ENCODE peak calls at places on chromosomes 6 and 20, in four cellular contexts. D is PC-3, P is hepatocyte, F is A549. A is an unnamed sample.

GRCh38 chr6:138240476-138241245 is 22.4 kb upstream of the PBOV1 start:
- DNase-seq in D (no peak), F (no peak), P (no peak), A (peak)

GRCh38 chr6:106128981-106129761 is 43.0 kb downstream of the PRDM1 start:
- DNase-seq in P (peak), F (no peak), D (peak), A (peak)

GRCh38 chr20:12012241-12013222 is 94.8 kb downstream of the BTBD3 start:
- DNase-seq in P (peak), D (peak), F (peak), A (peak)

GRCh38 chr20:47993035-47993755 is 207.9 kb upstream of the SULF2 start:
- DNase-seq in D (no peak), F (no peak), P (peak), A (no peak)

GRCh38 chr20:57064836-57065235 is 201.6 kb downstream of the BMP7 start:
- DNase-seq in D (no peak), F (no peak), P (no peak), A (no peak)

GRCh38 chr20:3670511-3670910 is 7.3 kb upstream of the GFRA4 start:
- DNase-seq in F (no peak), P (no peak), D (peak), A (no peak)

GRCh38 chr6:22925920-22926587 is 356.7 kb downstream of the HDGFL1 start:
- DNase-seq in D (no peak), F (no peak), P (no peak), A (no peak)

GRCh38 chr20:62365814-62366369 is 1.2 kb downstream of the LAMA5 start:
- DNase-seq in F (peak), P (peak), D (peak), A (no peak)

GRCh38 chr6:71349395-71349794 is 60.8 kb downstream of the OGFRL1 start:
- DNase-seq in F (peak), D (peak), P (peak), A (peak)

GRCh38 chr6:109523478-109523877 is 40.5 kb upstream of the ZBTB24 start:
- DNase-seq in D (peak), P (no peak), F (no peak), A (peak)

GRCh38 chr6:51570168-51570921 is 517.1 kb downstream of the PKHD1 start:
- DNase-seq in P (peak), D (peak), F (no peak), A (no peak)

GRCh38 chr20:4081396-4081795 is 66.0 kb upstream of the RNF24 start:
- DNase-seq in F (no peak), P (no peak), D (no peak), A (no peak)

GRCh38 chr20:23445596-23446217 is 6.2 kb downstream of the CSTL1 start:
- DNase-seq in P (peak), D (peak), F (peak), A (peak)

GRCh38 chr6:135114355-135115145 is 59.9 kb upstream of the HBS1L start:
- DNase-seq in P (no peak), F (no peak), D (no peak), A (no peak)

GRCh38 chr6:70310063-70310694 is 7.3 kb upstream of the COL9A1 start:
- DNase-seq in D (peak), F (peak), P (peak), A (peak)

GRCh38 chr6:114153448-114153847 is 182.5 kb upstream of the HDAC2 start:
- DNase-seq in D (no peak), P (no peak), F (no peak), A (no peak)

GRCh38 chr6:139133272-139133671 is 1.6 kb upstream of the HECA start:
- DNase-seq in D (no peak), F (no peak), P (no peak), A (no peak)

GRCh38 chr6:145071836-145072235 is 663.5 kb downstream of the EPM2A start:
- DNase-seq in P (no peak), D (peak), F (no peak), A (peak)

GRCh38 chr20:51586005-51586440 is 43.5 kb upstream of the NFATC2 start:
- DNase-seq in F (peak), P (no peak), D (peak), A (peak)

GRCh38 chr20:45300961-45301360 is 5.7 kb upstream of the RBPJL start:
- DNase-seq in F (peak), D (peak), P (no peak), A (no peak)

GRCh38 chr20:3727333-3728035 is 5.0 kb upstream of the HSPA12B start:
- DNase-seq in F (no peak), P (no peak), D (peak), A (no peak)

GRCh38 chr20:17614812-17615644 is 45.2 kb downstream of the DSTN start:
- DNase-seq in P (no peak), F (no peak), D (no peak), A (no peak)

GRCh38 chr6:11213305-11214106 is 19.0 kb downstream of the NEDD9 start:
- DNase-seq in F (peak), D (no peak), P (no peak), A (no peak)

GRCh38 chr20:33871362-33871761 is 60.2 kb downstream of the CHMP4B start:
- DNase-seq in P (no peak), D (peak), F (no peak), A (no peak)

GRCh38 chr20:63297371-63297781 is 4.4 kb downstream of the COL20A1 start:
- DNase-seq in P (no peak), D (no peak), F (no peak), A (no peak)

GRCh38 chr6:158854214-158855101 is 35.3 kb upstream of the EZR start:
- DNase-seq in P (peak), F (no peak), D (peak), A (peak)

GRCh38 chr6:83952830-83953229 is 80.7 kb upstream of the MRAP2 start:
- DNase-seq in F (no peak), D (no peak), P (no peak), A (no peak)

GRCh38 chr6:41025966-41026365 is 13.1 kb downstream of the UNC5CL start:
- DNase-seq in F (no peak), D (no peak), P (no peak), A (no peak)

GRCh38 chr6:35725721-35726438 is 11.0 kb upstream of the ARMC12 start:
- DNase-seq in F (peak), D (no peak), P (peak), A (peak)

GRCh38 chr20:53748821-53749402 is 155.3 kb upstream of the ZNF217 start:
- DNase-seq in P (peak), D (peak), F (peak), A (peak)

GRCh38 chr6:41641352-41641925 is 3.2 kb downstream of the MDFI start:
- DNase-seq in P (no peak), F (no peak), D (no peak), A (no peak)

GRCh38 chr6:142693446-142693845 is 251.5 kb downstream of the HIVEP2 start:
- DNase-seq in F (no peak), D (peak), P (no peak), A (peak)

GRCh38 chr6:33668914-33669313 is 42.6 kb downstream of the UQCC2 start:
- DNase-seq in D (peak), P (peak), F (peak), A (no peak)

GRCh38 chr6:55180258-55180657 is 5.9 kb downstream of the HCRTR2 start:
- DNase-seq in P (no peak), F (no peak), D (no peak), A (no peak)

GRCh38 chr6:27209167-27209566 is 38.3 kb upstream of the PRSS16 start:
- DNase-seq in P (no peak), D (no peak), F (no peak), A (no peak)

GRCh38 chr6:27216874-27217273 is 30.6 kb upstream of the PRSS16 start:
- DNase-seq in D (no peak), P (no peak), F (no peak), A (no peak)

GRCh38 chr6:27214126-27214601 is 33.3 kb upstream of the PRSS16 start:
- DNase-seq in D (no peak), P (no peak), F (peak), A (no peak)

GRCh38 chr6:27209659-27210269 is 37.7 kb upstream of the PRSS16 start:
- DNase-seq in F (peak), D (no peak), P (no peak), A (no peak)

DNA sequence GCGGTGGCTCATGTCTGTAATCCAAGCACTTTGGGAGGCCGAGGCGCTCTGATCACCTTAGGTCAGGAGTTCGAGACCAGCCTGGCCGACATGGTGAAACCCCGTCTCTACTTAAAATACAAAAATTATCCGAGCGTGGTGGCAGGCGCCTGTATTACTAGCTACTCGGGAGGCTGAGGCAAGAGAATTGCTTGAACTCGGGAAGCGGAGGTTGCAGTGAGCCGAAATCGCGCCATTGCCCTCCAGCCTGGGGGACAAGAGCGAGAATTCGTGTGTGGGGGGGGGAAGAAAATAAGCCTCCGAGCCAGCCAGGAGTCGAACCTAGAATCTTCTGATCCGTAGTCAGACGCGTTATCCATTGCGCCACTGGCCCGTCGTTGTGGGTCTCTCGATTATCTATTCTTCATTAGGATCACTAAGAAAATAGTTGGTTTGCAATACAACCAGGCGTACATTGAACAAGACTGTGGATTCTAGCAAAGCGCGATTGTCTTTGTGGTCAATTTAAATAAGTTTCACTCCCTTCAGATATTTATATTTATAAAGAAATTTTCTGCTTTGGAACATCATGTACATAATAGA is 33.9 kb upstream of the PRSS16 start:
- DNase-seq in D (no peak), F (peak), P (peak), A (peak)
- H3K4me3 ChIP-seq in D (no peak), F (peak), P (peak), A (peak)

GRCh38 chr6:37072526-37072925 is 67.1 kb downstream of the FGD2 start:
- DNase-seq in D (no peak), F (no peak), P (no peak), A (no peak)
- TF ChIP-seq CTCF in D (no peak), F (no peak), P (no peak), A (no peak)

DNA sequence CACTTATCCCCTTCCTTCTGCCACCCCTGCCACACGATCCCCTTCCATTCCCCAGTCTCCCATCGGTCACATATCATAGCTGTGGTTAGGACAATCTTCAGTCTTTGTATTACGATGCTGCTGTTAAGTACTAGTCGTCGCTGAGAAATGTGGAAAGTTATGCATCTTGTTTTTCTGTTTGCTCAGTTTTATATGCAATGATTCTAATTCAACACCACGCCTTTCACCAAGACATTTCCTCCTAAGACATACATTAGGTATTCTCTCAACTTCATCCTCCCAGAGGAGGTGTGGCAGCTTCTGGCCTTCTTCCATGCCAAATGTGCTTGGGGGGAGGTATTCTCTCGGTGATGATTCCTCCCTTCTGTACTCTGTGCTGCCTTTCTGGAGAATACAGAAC is 66.2 kb downstream of the B4GALT5 start:
- DNase-seq in P (no peak), D (peak), F (peak), A (peak)
- H3K4me3 ChIP-seq in P (no peak), D (no peak), F (no peak), A (no peak)

DNA sequence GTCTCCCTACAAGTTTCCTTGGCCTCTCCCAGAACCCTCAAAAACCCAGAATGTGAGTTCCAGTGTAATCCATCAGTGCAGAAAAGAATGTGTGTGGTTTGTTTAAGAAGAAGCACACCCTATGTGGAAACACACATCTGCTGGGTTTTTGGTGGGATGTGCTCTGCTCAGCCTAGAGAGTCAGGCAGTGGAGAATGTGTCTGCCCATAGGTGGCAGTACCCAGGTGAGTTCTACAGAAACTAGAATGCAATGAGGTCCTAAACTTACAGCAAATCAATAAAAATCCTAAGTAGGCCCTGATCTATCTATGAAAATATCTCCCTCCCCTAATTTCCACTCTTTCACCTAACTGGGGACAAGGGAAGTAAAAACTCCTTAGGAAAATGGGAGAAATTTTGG is 437.3 kb downstream of the DHX35 start:
- DNase-seq in D (no peak), F (no peak), P (no peak), A (no peak)
- TF ChIP-seq CTCF in D (no peak), F (no peak), P (no peak), A (no peak)

DNA sequence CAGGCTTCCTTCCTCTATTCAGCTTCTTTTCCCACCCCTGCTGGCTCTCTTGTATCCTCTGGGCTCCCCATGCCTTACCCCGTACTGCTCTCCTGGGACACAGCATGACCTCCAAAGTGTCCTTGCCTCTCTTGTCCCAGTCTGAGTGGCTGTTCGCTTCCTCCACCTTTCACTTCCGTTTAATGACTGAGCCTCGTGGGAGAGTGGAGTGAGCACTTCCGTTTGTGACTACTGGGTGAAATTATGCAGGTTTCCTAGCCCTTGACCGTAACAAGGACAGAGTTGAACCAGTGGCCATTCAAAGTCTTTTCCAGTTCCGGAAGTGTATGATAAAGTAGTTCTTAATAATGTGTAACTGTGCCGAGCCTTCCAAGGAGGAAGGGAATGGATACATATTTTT is 109.2 kb downstream of the ARID1B start:
- DNase-seq in D (no peak), F (no peak), P (no peak), A (no peak)
- H3K4me3 ChIP-seq in D (no peak), F (no peak), P (no peak), A (no peak)

GRCh38 chr20:46334423-46334978 is 26.2 kb upstream of the CDH22 start:
- DNase-seq in D (no peak), F (no peak), P (no peak), A (no peak)
- TF ChIP-seq CTCF in D (no peak), F (no peak), P (no peak), A (no peak)

GRCh38 chr6:85593438-85594196 is at the start of gene SNX14:
- DNase-seq in D (peak), P (peak), F (peak), A (peak)

GRCh38 chr6:85591207-85591606 is 2.5 kb downstream of the SNX14 start:
- DNase-seq in F (no peak), D (no peak), P (no peak), A (no peak)

GRCh38 chr6:85594197-85594930 is 706 bp upstream of the SNX14 start:
- DNase-seq in F (no peak), P (no peak), D (no peak), A (no peak)

DNA sequence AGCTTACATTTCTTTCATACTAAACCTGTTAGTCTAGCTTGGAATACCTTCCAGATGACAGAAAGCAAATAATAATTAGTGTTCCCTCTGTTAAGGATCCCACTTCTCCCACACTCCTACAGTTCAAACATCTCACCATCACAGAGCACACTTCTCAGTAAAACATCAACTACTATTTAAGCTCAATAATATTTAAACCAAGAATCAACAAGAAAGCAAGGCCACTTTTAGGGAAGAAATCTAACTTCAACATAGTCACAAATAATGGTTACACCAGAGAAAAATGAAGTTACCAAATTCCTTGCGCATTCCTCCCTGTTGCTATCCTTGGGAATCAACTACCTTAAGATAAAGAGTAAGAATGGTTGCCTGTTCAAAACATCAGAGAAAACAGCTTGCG is 1.6 kb downstream of the SNX14 start:
- DNase-seq in D (no peak), F (no peak), P (no peak), A (no peak)
- H3K4me3 ChIP-seq in D (peak), F (peak), P (peak), A (no peak)

DNA sequence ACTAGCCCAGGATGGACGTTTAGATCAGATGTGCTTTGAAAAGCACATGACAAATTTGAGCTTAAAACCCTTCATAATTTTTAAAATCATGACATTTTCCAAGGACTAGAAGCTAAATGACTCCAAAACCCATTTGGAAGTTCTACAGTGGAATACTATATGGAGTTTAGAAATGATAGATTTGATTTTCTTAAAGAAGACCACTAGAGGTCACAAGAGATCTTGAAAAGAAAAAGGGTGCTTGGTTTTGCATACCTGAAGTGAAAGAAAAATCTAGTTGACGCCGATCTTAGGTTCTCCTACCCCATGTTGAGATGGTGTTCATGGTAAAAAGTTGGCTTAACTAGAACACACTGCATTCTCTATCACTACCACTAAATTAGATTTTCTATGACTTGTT is 31.5 kb downstream of the CFAP61 start:
- DNase-seq in D (peak), F (peak), P (peak), A (peak)
- TF ChIP-seq CTCF in D (peak), F (peak), P (peak), A (peak)

DNA sequence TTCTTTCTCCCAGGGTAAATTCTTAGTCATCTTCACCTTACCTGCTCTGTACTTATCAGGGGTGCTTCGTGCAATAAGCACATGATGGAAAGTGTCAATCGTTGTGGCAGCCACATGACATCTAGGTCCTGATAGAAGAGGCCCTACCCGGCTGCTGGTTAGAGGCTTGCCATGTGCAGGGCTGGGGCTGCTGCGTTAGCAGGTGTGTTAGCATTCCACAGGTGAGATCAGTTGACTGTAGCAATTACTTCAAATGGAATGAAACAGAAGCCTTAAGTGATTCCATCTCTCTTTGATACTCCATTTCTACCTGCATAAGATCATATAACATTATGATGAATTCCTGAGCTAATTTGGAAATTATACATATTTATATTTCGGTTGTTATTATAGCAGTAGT is 127.0 kb downstream of the UST start:
- DNase-seq in D (no peak), F (no peak), P (no peak), A (no peak)
- H3K4me3 ChIP-seq in D (no peak), F (no peak), P (no peak), A (no peak)

A was measured in astrocyte of the spinal cord.